ENCODE peak calls at places on chromosomes 5 and 9, in six cellular contexts. One of them, this sample, is unnamed.

GRCh38 chr5:141623197-141623596 is 4.4 kb upstream of the DIAPH1 start:
- DNase-seq in upper lobe of left lung: no peak
- DNase-seq in GM04504: no peak
- DNase-seq in mucosa of gallbladder: no peak
- DNase-seq in amygdala: no peak
- DNase-seq in NCI-H774: no peak
- DNase-seq in this sample: peak; percentile 53

GRCh38 chr5:159826351-159827222 is 89.7 kb upstream of the ADRA1B start:
- DNase-seq in upper lobe of left lung: no peak
- DNase-seq in GM04504: no peak
- DNase-seq in mucosa of gallbladder: peak; percentile 63
- DNase-seq in amygdala: no peak
- DNase-seq in NCI-H774: no peak
- DNase-seq in this sample: peak; percentile 24

GRCh38 chr9:31372796-31373587 is 1011.5 kb upstream of the ACO1 start:
- DNase-seq in upper lobe of left lung: no peak
- DNase-seq in GM04504: no peak
- DNase-seq in mucosa of gallbladder: no peak
- DNase-seq in amygdala: no peak
- DNase-seq in NCI-H774: no peak
- DNase-seq in this sample: no peak

GRCh38 chr5:38237681-38238080 is 20.7 kb upstream of the EGFLAM start:
- DNase-seq in upper lobe of left lung: no peak
- DNase-seq in GM04504: no peak
- DNase-seq in mucosa of gallbladder: no peak
- DNase-seq in amygdala: no peak
- DNase-seq in NCI-H774: no peak
- DNase-seq in this sample: no peak

GRCh38 chr5:123144096-123144495 is 55.1 kb downstream of the PRDM6 start:
- DNase-seq in upper lobe of left lung: no peak
- DNase-seq in GM04504: no peak
- DNase-seq in mucosa of gallbladder: no peak
- DNase-seq in amygdala: no peak
- DNase-seq in NCI-H774: no peak
- DNase-seq in this sample: no peak

GRCh38 chr5:179407191-179408175 is 62.2 kb upstream of the ADAMTS2 start:
- DNase-seq in upper lobe of left lung: peak; percentile 54
- DNase-seq in GM04504: peak; percentile 40
- DNase-seq in mucosa of gallbladder: peak; percentile 50
- DNase-seq in amygdala: no peak
- DNase-seq in NCI-H774: no peak
- DNase-seq in this sample: no peak

GRCh38 chr9:98807811-98808195 is 333 bp downstream of the GALNT12 start:
- DNase-seq in upper lobe of left lung: no peak
- DNase-seq in GM04504: no peak
- DNase-seq in mucosa of gallbladder: no peak
- DNase-seq in amygdala: no peak
- DNase-seq in NCI-H774: no peak
- DNase-seq in this sample: peak; percentile 47

GRCh38 chr9:101530076-101530711 is 3.5 kb upstream of the RNF20 start:
- DNase-seq in upper lobe of left lung: no peak
- DNase-seq in GM04504: peak; percentile 55
- DNase-seq in mucosa of gallbladder: peak; percentile 71
- DNase-seq in amygdala: peak; percentile 34
- DNase-seq in NCI-H774: peak; percentile 72
- DNase-seq in this sample: peak; percentile 75

GRCh38 chr5:31449175-31449574 is 82.7 kb downstream of the DROSHA start:
- DNase-seq in upper lobe of left lung: no peak
- DNase-seq in GM04504: peak; percentile 19
- DNase-seq in mucosa of gallbladder: no peak
- DNase-seq in amygdala: no peak
- DNase-seq in NCI-H774: no peak
- DNase-seq in this sample: no peak

GRCh38 chr5:9653811-9654210 is 23.7 kb upstream of the TAS2R1 start:
- DNase-seq in upper lobe of left lung: no peak
- DNase-seq in GM04504: peak; percentile 79
- DNase-seq in mucosa of gallbladder: no peak
- DNase-seq in amygdala: no peak
- DNase-seq in NCI-H774: no peak
- DNase-seq in this sample: no peak

GRCh38 chr5:68628082-68628796 is 412.7 kb downstream of the PIK3R1 start:
- DNase-seq in upper lobe of left lung: no peak
- DNase-seq in GM04504: no peak
- DNase-seq in mucosa of gallbladder: no peak
- DNase-seq in amygdala: no peak
- DNase-seq in NCI-H774: no peak
- DNase-seq in this sample: no peak

GRCh38 chr5:147611483-147611882 is 101.6 kb upstream of the DPYSL3 start:
- DNase-seq in upper lobe of left lung: no peak
- DNase-seq in GM04504: no peak
- DNase-seq in mucosa of gallbladder: no peak
- DNase-seq in amygdala: no peak
- DNase-seq in NCI-H774: no peak
- DNase-seq in this sample: no peak

GRCh38 chr5:171893290-171893890 is 107.8 kb downstream of the SMIM23 start:
- DNase-seq in upper lobe of left lung: no peak
- DNase-seq in GM04504: peak; percentile 42
- DNase-seq in mucosa of gallbladder: no peak
- DNase-seq in amygdala: no peak
- DNase-seq in NCI-H774: no peak
- DNase-seq in this sample: peak; percentile 12

GRCh38 chr5:56725709-56726108 is 89.6 kb upstream of the MAP3K1 start:
- DNase-seq in upper lobe of left lung: no peak
- DNase-seq in GM04504: no peak
- DNase-seq in mucosa of gallbladder: no peak
- DNase-seq in amygdala: no peak
- DNase-seq in NCI-H774: no peak
- DNase-seq in this sample: peak; percentile 79

GRCh38 chr5:152113401-152113800 is 188.8 kb upstream of the GLRA1 start:
- DNase-seq in upper lobe of left lung: no peak
- DNase-seq in GM04504: no peak
- DNase-seq in mucosa of gallbladder: no peak
- DNase-seq in amygdala: no peak
- DNase-seq in NCI-H774: no peak
- DNase-seq in this sample: no peak

GRCh38 chr5:160096178-160096577 is 23.1 kb downstream of the PWWP2A start:
- DNase-seq in upper lobe of left lung: no peak
- DNase-seq in GM04504: no peak
- DNase-seq in mucosa of gallbladder: no peak
- DNase-seq in amygdala: no peak
- DNase-seq in NCI-H774: no peak
- DNase-seq in this sample: no peak

GRCh38 chr9:109315889-109316640 is 4.8 kb downstream of the EPB41L4B start:
- DNase-seq in upper lobe of left lung: peak; percentile 37
- DNase-seq in GM04504: peak; percentile 32
- DNase-seq in mucosa of gallbladder: peak; percentile 90
- DNase-seq in amygdala: peak; percentile 69
- DNase-seq in NCI-H774: peak; percentile 92
- DNase-seq in this sample: no peak

GRCh38 chr5:154713615-154714125 is 41.5 kb upstream of the LARP1 start:
- DNase-seq in upper lobe of left lung: no peak
- DNase-seq in GM04504: no peak
- DNase-seq in mucosa of gallbladder: no peak
- DNase-seq in amygdala: no peak
- DNase-seq in NCI-H774: no peak
- DNase-seq in this sample: no peak

GRCh38 chr9:6549106-6549505 is 96.4 kb downstream of the GLDC start:
- DNase-seq in upper lobe of left lung: no peak
- DNase-seq in GM04504: no peak
- DNase-seq in mucosa of gallbladder: no peak
- DNase-seq in amygdala: peak; percentile 45
- DNase-seq in NCI-H774: peak; percentile 90
- DNase-seq in this sample: no peak

GRCh38 chr5:1793301-1793740 is 6.3 kb downstream of the MRPL36 start:
- DNase-seq in upper lobe of left lung: no peak
- DNase-seq in GM04504: no peak
- DNase-seq in mucosa of gallbladder: no peak
- DNase-seq in amygdala: no peak
- DNase-seq in NCI-H774: no peak
- DNase-seq in this sample: peak; percentile 75

GRCh38 chr5:2111569-2112105 is 228.9 kb upstream of the IRX4 start:
- DNase-seq in upper lobe of left lung: no peak
- DNase-seq in GM04504: no peak
- DNase-seq in mucosa of gallbladder: no peak
- DNase-seq in amygdala: no peak
- DNase-seq in NCI-H774: no peak
- DNase-seq in this sample: no peak

GRCh38 chr5:368162-369084 is 46.9 kb downstream of the AHRR start:
- DNase-seq in upper lobe of left lung: peak; percentile 44
- DNase-seq in GM04504: peak; percentile 75
- DNase-seq in mucosa of gallbladder: peak; percentile 13
- DNase-seq in amygdala: no peak
- DNase-seq in NCI-H774: no peak
- DNase-seq in this sample: peak; percentile 88

GRCh38 chr5:133900498-133901270 is 67.7 kb downstream of the C5orf15 start:
- DNase-seq in upper lobe of left lung: no peak
- DNase-seq in GM04504: no peak
- DNase-seq in mucosa of gallbladder: no peak
- DNase-seq in amygdala: no peak
- DNase-seq in NCI-H774: no peak
- DNase-seq in this sample: no peak

GRCh38 chr9:99114846-99115500 is 10.1 kb downstream of the TGFBR1 start:
- DNase-seq in upper lobe of left lung: no peak
- DNase-seq in GM04504: no peak
- DNase-seq in mucosa of gallbladder: no peak
- DNase-seq in amygdala: no peak
- DNase-seq in NCI-H774: no peak
- DNase-seq in this sample: no peak

GRCh38 chr9:86854898-86855523 is 92.3 kb downstream of the GAS1 start:
- DNase-seq in upper lobe of left lung: no peak
- DNase-seq in GM04504: peak; percentile 79
- DNase-seq in mucosa of gallbladder: peak; percentile 28
- DNase-seq in amygdala: no peak
- DNase-seq in NCI-H774: no peak
- DNase-seq in this sample: no peak

GRCh38 chr5:150618588-150619281 is 21.7 kb upstream of the SYNPO start:
- DNase-seq in upper lobe of left lung: peak; percentile 71
- DNase-seq in GM04504: no peak
- DNase-seq in mucosa of gallbladder: no peak
- DNase-seq in amygdala: no peak
- DNase-seq in NCI-H774: no peak
- DNase-seq in this sample: no peak

GRCh38 chr9:92807757-92808725 is 43.4 kb upstream of the BICD2 start:
- DNase-seq in upper lobe of left lung: peak; percentile 86
- DNase-seq in GM04504: no peak
- DNase-seq in mucosa of gallbladder: no peak
- DNase-seq in amygdala: no peak
- DNase-seq in NCI-H774: peak; percentile 12
- DNase-seq in this sample: no peak

GRCh38 chr9:114275246-114275994 is 47.5 kb upstream of the ORM1 start:
- DNase-seq in upper lobe of left lung: peak; percentile 73
- DNase-seq in GM04504: no peak
- DNase-seq in mucosa of gallbladder: no peak
- DNase-seq in amygdala: no peak
- DNase-seq in NCI-H774: no peak
- DNase-seq in this sample: no peak

GRCh38 chr9:119004618-119004990 is 364.6 kb downstream of the BRINP1 start:
- DNase-seq in upper lobe of left lung: no peak
- DNase-seq in GM04504: peak; percentile 75
- DNase-seq in mucosa of gallbladder: peak; percentile 81
- DNase-seq in amygdala: no peak
- DNase-seq in NCI-H774: no peak
- DNase-seq in this sample: no peak

GRCh38 chr5:57989378-57989777 is 470.5 kb downstream of the PLK2 start:
- DNase-seq in upper lobe of left lung: no peak
- DNase-seq in GM04504: no peak
- DNase-seq in mucosa of gallbladder: no peak
- DNase-seq in amygdala: no peak
- DNase-seq in NCI-H774: no peak
- DNase-seq in this sample: no peak

GRCh38 chr5:60010328-60010727 is 116.8 kb upstream of the PDE4D start:
- DNase-seq in upper lobe of left lung: no peak
- DNase-seq in GM04504: no peak
- DNase-seq in mucosa of gallbladder: no peak
- DNase-seq in amygdala: no peak
- DNase-seq in NCI-H774: no peak
- DNase-seq in this sample: peak; percentile 74

GRCh38 chr5:10600629-10601245 is 36.9 kb downstream of the ANKRD33B start:
- DNase-seq in upper lobe of left lung: no peak
- DNase-seq in GM04504: no peak
- DNase-seq in mucosa of gallbladder: no peak
- DNase-seq in amygdala: no peak
- DNase-seq in NCI-H774: no peak
- DNase-seq in this sample: no peak

GRCh38 chr9:3916420-3916819 is 383.4 kb downstream of the GLIS3 start:
- DNase-seq in upper lobe of left lung: no peak
- DNase-seq in GM04504: no peak
- DNase-seq in mucosa of gallbladder: no peak
- DNase-seq in amygdala: no peak
- DNase-seq in NCI-H774: no peak
- DNase-seq in this sample: no peak

GRCh38 chr5:169291877-169292276 is 9.1 kb downstream of the SLIT3 start:
- DNase-seq in upper lobe of left lung: no peak
- DNase-seq in GM04504: no peak
- DNase-seq in mucosa of gallbladder: no peak
- DNase-seq in amygdala: no peak
- DNase-seq in NCI-H774: no peak
- DNase-seq in this sample: no peak

GRCh38 chr5:73088026-73088425 is 32.3 kb upstream of the TMEM171 start:
- DNase-seq in upper lobe of left lung: no peak
- DNase-seq in GM04504: no peak
- DNase-seq in mucosa of gallbladder: no peak
- DNase-seq in amygdala: no peak
- DNase-seq in NCI-H774: no peak
- DNase-seq in this sample: no peak

GRCh38 chr5:54514269-54514668 is 3.3 kb upstream of the SNX18 start:
- DNase-seq in upper lobe of left lung: no peak
- DNase-seq in GM04504: no peak
- DNase-seq in mucosa of gallbladder: no peak
- DNase-seq in amygdala: no peak
- DNase-seq in NCI-H774: no peak
- DNase-seq in this sample: peak; percentile 30

GRCh38 chr9:133995012-133995896 is 3.1 kb upstream of the VAV2 start:
- DNase-seq in upper lobe of left lung: no peak
- DNase-seq in GM04504: no peak
- DNase-seq in mucosa of gallbladder: no peak
- DNase-seq in amygdala: no peak
- DNase-seq in NCI-H774: no peak
- DNase-seq in this sample: peak; percentile 33

GRCh38 chr5:91206734-91207133 is 176.4 kb downstream of the ARRDC3 start:
- DNase-seq in upper lobe of left lung: no peak
- DNase-seq in GM04504: peak; percentile 43
- DNase-seq in mucosa of gallbladder: no peak
- DNase-seq in amygdala: no peak
- DNase-seq in NCI-H774: no peak
- DNase-seq in this sample: no peak

GRCh38 chr9:1775230-1775629 is 239.9 kb upstream of the SMARCA2 start:
- DNase-seq in upper lobe of left lung: no peak
- DNase-seq in GM04504: no peak
- DNase-seq in mucosa of gallbladder: no peak
- DNase-seq in amygdala: no peak
- DNase-seq in NCI-H774: no peak
- DNase-seq in this sample: no peak